ENCODE peak calls at places on chromosomes 16 and 17, in seven cellular contexts. Z is neural progenitor cell; S is mammary epithelial cell; W is heart right ventricle; T is tibial artery; F is CD4-positive, CD25-positive, alpha-beta regulatory T cell; X is tibial nerve. P is an unnamed sample.

GRCh38 chr17:71922439-71922838 is 198.4 kb upstream of the SOX9 start:
- DNase-seq in Z (no peak), S (peak; percentile 97), W (no peak), T (no peak), F (no peak), X (no peak), P (no peak)

GRCh38 chr17:14205992-14206461 is 30.6 kb downstream of the CDRT15 start:
- DNase-seq in Z (no peak), S (peak; percentile 91), W (peak; percentile 80), T (no peak), F (peak; percentile 69), X (no peak), P (peak; percentile 92)

GRCh38 chr17:27158390-27158789 is 135.5 kb upstream of the WSB1 start:
- DNase-seq in Z (no peak), S (no peak), W (no peak), T (peak; percentile 31), F (no peak), X (no peak), P (peak; percentile 33)

GRCh38 chr16:49725651-49726050 is 130.3 kb downstream of the ZNF423 start:
- DNase-seq in Z (no peak), S (no peak), W (no peak), T (no peak), F (no peak), X (no peak), P (no peak)

GRCh38 chr17:65514082-65514481 is 47.4 kb downstream of the AXIN2 start:
- DNase-seq in Z (no peak), S (peak; percentile 67), W (no peak), T (peak; percentile 29), F (no peak), X (no peak), P (no peak)

GRCh38 chr17:6413073-6413472 is 21.8 kb downstream of the AIPL1 start:
- DNase-seq in Z (peak; percentile 66), S (peak; percentile 41), W (no peak), T (no peak), F (peak; percentile 36), X (no peak), P (no peak)

GRCh38 chr16:77674888-77675287 is 47.4 kb upstream of the NUDT7 start:
- DNase-seq in Z (no peak), S (peak; percentile 4), W (no peak), T (no peak), F (no peak), X (no peak), P (no peak)

GRCh38 chr16:28924762-28925385 is at the start of gene RABEP2:
- DNase-seq in Z (peak; percentile 96), S (peak; percentile 97), W (peak; percentile 97), T (peak; percentile 93), F (peak; percentile 93), X (peak; percentile 84), P (peak; percentile 94)

GRCh38 chr17:1931759-1932579 is 93.2 kb downstream of the RTN4RL1 start:
- DNase-seq in Z (peak; percentile 92), S (peak; percentile 8), W (peak; percentile 58), T (no peak), F (no peak), X (no peak), P (peak; percentile 39)

GRCh38 chr16:9996191-9996590 is 186.0 kb downstream of the GRIN2A start:
- DNase-seq in Z (peak; percentile 53), S (peak; percentile 4), W (no peak), T (no peak), F (no peak), X (no peak), P (no peak)

GRCh38 chr17:10843806-10844205 is 5.9 kb upstream of the PIRT start:
- DNase-seq in Z (no peak), S (no peak), W (no peak), T (no peak), F (no peak), X (no peak), P (no peak)

DNA sequence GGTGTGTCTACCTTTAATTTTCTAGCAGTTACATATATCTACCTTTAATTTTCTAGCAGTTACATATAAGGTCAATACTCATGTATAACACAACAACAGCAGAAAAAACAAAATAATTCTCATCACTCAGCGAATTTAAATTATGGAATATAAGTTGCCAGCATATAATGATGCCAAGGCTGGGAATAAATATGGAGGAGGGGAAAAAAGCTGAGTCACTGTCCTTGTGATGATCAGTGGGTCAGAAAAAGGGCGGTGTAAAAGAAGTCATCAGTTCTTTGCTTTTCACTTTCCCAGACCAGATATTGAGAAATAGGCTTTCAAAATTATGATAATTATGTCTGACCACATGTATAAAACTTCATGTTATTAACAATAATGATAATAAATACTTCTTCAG is 1471.7 kb downstream of the CDH8 start:
- DNase-seq in Z (no peak), S (no peak), W (no peak), T (no peak), F (no peak), X (no peak), P (no peak)
- H3K9me3 ChIP-seq in Z (no peaks in the 10 kb centered on the region), S (no peaks in the 10 kb centered on the region), W (no peaks in the 10 kb centered on the region), T (no peaks in the 10 kb centered on the region), F (peaks cover 7% of the 10 kb centered on the region), X (no peaks in the 10 kb centered on the region), P (peaks cover 5% of the 10 kb centered on the region)

GRCh38 chr17:17725853-17726720 is 44.8 kb downstream of the RAI1 start:
- DNase-seq in Z (peak; percentile 38), S (no peak), W (no peak), T (no peak), F (no peak), X (no peak), P (no peak)

GRCh38 chr17:17726721-17727060 is 45.4 kb downstream of the RAI1 start:
- DNase-seq in Z (no peak), S (no peak), W (no peak), T (no peak), F (no peak), X (no peak), P (no peak)

GRCh38 chr17:17724991-17725852 is 44.0 kb downstream of the RAI1 start:
- DNase-seq in Z (peak; percentile 84), S (no peak), W (no peak), T (no peak), F (no peak), X (no peak), P (no peak)

GRCh38 chr17:17728550-17729251 is 47.4 kb downstream of the RAI1 start:
- DNase-seq in Z (no peak), S (peak; percentile 86), W (no peak), T (no peak), F (no peak), X (no peak), P (no peak)

DNA sequence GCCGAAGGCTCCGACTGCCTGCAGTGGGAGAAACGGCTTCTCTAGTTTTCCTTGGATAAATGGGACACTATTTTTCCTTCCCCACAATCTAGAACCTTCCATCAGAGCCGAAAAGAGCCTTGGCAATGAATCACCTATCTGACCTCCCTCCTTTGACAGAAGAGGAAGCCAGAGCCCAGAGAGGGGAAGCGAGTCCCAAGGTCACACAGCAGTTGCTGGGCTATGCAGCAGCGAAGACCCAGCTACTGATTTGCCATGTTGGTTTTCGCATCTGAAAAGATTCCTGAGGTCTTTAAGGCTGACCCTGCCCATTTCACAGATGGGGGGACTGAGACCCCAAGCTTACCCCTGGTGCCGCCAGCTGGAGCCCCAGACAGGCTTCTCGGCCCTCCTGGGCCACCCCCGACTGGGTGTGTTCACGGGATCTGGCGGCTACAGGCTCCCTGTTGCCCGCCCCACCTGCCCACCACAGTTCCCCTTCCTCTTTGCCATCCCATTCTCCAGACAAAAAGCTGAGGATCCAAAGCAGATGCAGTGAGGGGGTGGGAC is 45.9 kb downstream of the RAI1 start:
- DNase-seq in Z (no peak), S (no peak), W (no peak), T (no peak), F (no peak), X (no peak), P (no peak)
- H3K4me1 ChIP-seq in Z (peaks cover 21% of the 10 kb centered on the region), S (peaks cover 49% of the 10 kb centered on the region), W (peaks cover 44% of the 10 kb centered on the region), T (peaks cover 33% of the 10 kb centered on the region), F (peaks cover 25% of the 10 kb centered on the region), X (peaks cover 23% of the 10 kb centered on the region), P (no peaks in the 10 kb centered on the region)

DNA sequence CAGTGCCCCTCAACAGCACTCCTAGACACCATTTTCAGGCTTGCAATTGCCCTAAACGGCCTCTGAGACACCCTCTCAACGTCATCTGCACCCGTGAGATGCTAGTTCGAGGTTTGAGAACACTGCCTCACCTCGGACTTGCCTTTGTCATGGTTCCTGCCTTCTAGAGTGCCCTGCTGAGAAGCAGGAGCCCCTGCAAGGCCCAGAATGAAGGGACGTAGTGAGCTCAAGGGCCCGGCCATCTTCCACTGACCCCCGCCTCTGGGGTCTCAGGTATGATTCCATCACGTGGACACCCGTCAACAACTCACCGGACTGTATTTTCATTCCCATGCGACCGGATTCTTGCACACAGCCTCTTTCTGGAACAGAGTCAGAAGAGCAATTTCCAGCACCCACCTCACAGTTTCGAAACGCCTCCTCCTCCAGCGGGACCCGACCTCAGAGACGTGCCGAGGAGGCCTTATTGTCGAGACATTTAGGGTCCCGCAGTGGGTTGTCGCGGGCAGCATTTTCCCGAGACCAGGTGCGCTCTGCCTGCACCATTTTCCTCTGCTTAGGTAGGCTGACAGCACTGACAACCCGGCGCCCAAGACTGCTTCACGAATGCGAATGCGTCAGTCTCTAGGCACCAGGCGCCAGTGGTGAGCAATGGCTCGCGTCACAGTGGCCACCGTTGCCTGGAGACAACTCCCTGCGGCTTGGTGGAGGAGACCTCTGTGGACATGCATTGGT is 999.9 kb downstream of the KCNJ18 start:
- DNase-seq in Z (no peak), S (no peak), W (no peak), T (peak; percentile 48), F (no peak), X (no peak), P (no peak)
- H3K9me3 ChIP-seq in Z (peaks cover 39% of the 10 kb centered on the region), S (peaks cover 33% of the 10 kb centered on the region), W (no peaks in the 10 kb centered on the region), T (no peaks in the 10 kb centered on the region), F (peaks cover 6% of the 10 kb centered on the region), X (no peaks in the 10 kb centered on the region), P (no peaks in the 10 kb centered on the region)

GRCh38 chr16:84086357-84086756 is 30.4 kb downstream of the MBTPS1 start:
- DNase-seq in Z (no peak), S (no peak), W (peak; percentile 64), T (no peak), F (no peak), X (no peak), P (no peak)

GRCh38 chr16:84087461-84088151 is 29.1 kb downstream of the MBTPS1 start:
- DNase-seq in Z (no peak), S (no peak), W (no peak), T (no peak), F (no peak), X (no peak), P (no peak)

GRCh38 chr16:84090212-84090611 is 26.5 kb downstream of the MBTPS1 start:
- DNase-seq in Z (no peak), S (no peak), W (no peak), T (no peak), F (peak; percentile 16), X (no peak), P (no peak)

GRCh38 chr16:84086996-84087395 is 29.7 kb downstream of the MBTPS1 start:
- DNase-seq in Z (no peak), S (no peak), W (no peak), T (no peak), F (no peak), X (no peak), P (no peak)

DNA sequence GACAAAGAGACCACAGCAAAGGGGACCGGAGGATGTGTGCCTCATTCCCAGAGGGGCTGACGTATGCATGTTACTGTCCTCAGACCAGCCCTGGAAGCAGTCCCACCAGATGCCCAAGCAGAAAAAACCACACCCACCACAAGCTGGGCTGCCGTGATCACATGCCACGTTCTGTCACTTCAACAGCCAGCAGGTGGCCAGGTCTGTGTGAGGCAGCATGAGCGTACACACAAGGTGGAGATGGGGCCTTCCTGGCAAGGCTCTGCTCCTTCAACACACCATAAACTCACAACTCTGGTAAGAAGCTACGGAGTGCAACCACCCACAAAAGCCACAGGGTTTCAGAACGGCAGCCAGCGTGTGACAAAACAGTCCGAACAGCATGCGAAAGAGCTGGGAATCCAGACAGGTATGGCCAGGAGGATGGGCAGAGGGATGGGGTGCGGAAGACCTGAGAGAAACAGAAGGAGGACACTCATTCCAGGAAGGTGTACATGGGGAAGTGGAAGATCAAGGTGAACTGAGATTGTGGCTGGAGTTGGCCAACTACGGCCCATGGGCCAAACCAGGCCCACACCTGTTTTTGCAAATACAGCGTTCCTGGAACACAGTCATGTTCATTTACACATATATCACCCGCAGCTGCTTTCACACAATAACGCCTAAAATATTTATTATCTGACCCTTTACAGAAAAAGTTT is 27.9 kb downstream of the MBTPS1 start:
- DNase-seq in Z (no peak), S (no peak), W (peak; percentile 37), T (no peak), F (peak; percentile 65), X (no peak), P (no peak)
- H3K4me1 ChIP-seq in Z (no peaks in the 10 kb centered on the region), S (no peaks in the 10 kb centered on the region), W (peaks cover 9% of the 10 kb centered on the region), T (peaks cover under 1% of the 10 kb centered on the region), F (peaks cover 22% of the 10 kb centered on the region), X (peaks cover 7% of the 10 kb centered on the region), P (no peaks in the 10 kb centered on the region)